ENCODE peak calls at places on chromosomes 3 and 15, in eight cellular contexts. One of them, this sample, is unnamed.

GRCh38 chr15:101158166-101159095 is 93.4 kb downstream of the CHSY1 start:
- DNase-seq in choroid plexus epithelial cell: no peak
- DNase-seq in GM12865: no peak
- DNase-seq in foreskin fibroblast: no peak
- DNase-seq in brain microvascular endothelial cell: no peak
- DNase-seq in ovary: no peak
- DNase-seq in bronchial epithelial cell: no peak
- DNase-seq in GM23338: no peak
- DNase-seq in this sample: no peak

GRCh38 chr3:15929944-15930571 is 132.3 kb upstream of the ANKRD28 start:
- DNase-seq in bronchial epithelial cell: no peak
- DNase-seq in GM12865: no peak
- DNase-seq in foreskin fibroblast: no peak
- DNase-seq in ovary: no peak
- DNase-seq in GM23338: no peak
- DNase-seq in brain microvascular endothelial cell: no peak
- DNase-seq in choroid plexus epithelial cell: no peak
- DNase-seq in this sample: no peak

GRCh38 chr3:75781079-75781745 is 4.1 kb downstream of the ZNF717 start:
- DNase-seq in GM12865: peak
- DNase-seq in bronchial epithelial cell: peak
- DNase-seq in ovary: no peak
- DNase-seq in foreskin fibroblast: peak
- DNase-seq in choroid plexus epithelial cell: peak
- DNase-seq in brain microvascular endothelial cell: no peak
- DNase-seq in GM23338: no peak
- DNase-seq in this sample: no peak

GRCh38 chr15:43723151-43723550 is 23.1 kb upstream of the PDIA3 start:
- DNase-seq in GM12865: no peak
- DNase-seq in ovary: no peak
- DNase-seq in bronchial epithelial cell: no peak
- DNase-seq in foreskin fibroblast: no peak
- DNase-seq in brain microvascular endothelial cell: no peak
- DNase-seq in choroid plexus epithelial cell: no peak
- DNase-seq in GM23338: no peak
- DNase-seq in this sample: no peak

GRCh38 chr3:43105224-43105596 is 669 bp downstream of the POMGNT2 start:
- DNase-seq in bronchial epithelial cell: no peak
- DNase-seq in GM12865: no peak
- DNase-seq in choroid plexus epithelial cell: no peak
- DNase-seq in GM23338: peak
- DNase-seq in ovary: peak
- DNase-seq in brain microvascular endothelial cell: no peak
- DNase-seq in foreskin fibroblast: no peak
- DNase-seq in this sample: no peak

GRCh38 chr3:177281292-177281942 is 84.1 kb upstream of the TBL1XR1 start:
- DNase-seq in foreskin fibroblast: no peak
- DNase-seq in bronchial epithelial cell: no peak
- DNase-seq in GM12865: peak
- DNase-seq in brain microvascular endothelial cell: no peak
- DNase-seq in choroid plexus epithelial cell: no peak
- DNase-seq in GM23338: no peak
- DNase-seq in ovary: no peak
- DNase-seq in this sample: no peak

GRCh38 chr3:69142090-69142489 is 19.7 kb upstream of the LMOD3 start:
- DNase-seq in foreskin fibroblast: peak
- DNase-seq in bronchial epithelial cell: no peak
- DNase-seq in GM23338: no peak
- DNase-seq in GM12865: no peak
- DNase-seq in choroid plexus epithelial cell: peak
- DNase-seq in ovary: no peak
- DNase-seq in brain microvascular endothelial cell: peak
- DNase-seq in this sample: peak

GRCh38 chr3:30954431-30954830 is 60.0 kb upstream of the GADL1 start:
- DNase-seq in ovary: no peak
- DNase-seq in brain microvascular endothelial cell: no peak
- DNase-seq in GM23338: no peak
- DNase-seq in choroid plexus epithelial cell: no peak
- DNase-seq in GM12865: no peak
- DNase-seq in foreskin fibroblast: no peak
- DNase-seq in bronchial epithelial cell: no peak
- DNase-seq in this sample: no peak

GRCh38 chr3:154967090-154967489 is 113.0 kb upstream of the MME start:
- DNase-seq in choroid plexus epithelial cell: no peak
- DNase-seq in bronchial epithelial cell: no peak
- DNase-seq in ovary: no peak
- DNase-seq in GM23338: no peak
- DNase-seq in brain microvascular endothelial cell: no peak
- DNase-seq in foreskin fibroblast: peak
- DNase-seq in GM12865: no peak
- DNase-seq in this sample: no peak

GRCh38 chr15:78177447-78177873 is 28.3 kb downstream of the IDH3A start:
- DNase-seq in brain microvascular endothelial cell: peak
- DNase-seq in bronchial epithelial cell: peak
- DNase-seq in foreskin fibroblast: peak
- DNase-seq in GM23338: peak
- DNase-seq in ovary: no peak
- DNase-seq in GM12865: peak
- DNase-seq in choroid plexus epithelial cell: peak
- DNase-seq in this sample: peak

GRCh38 chr15:67835349-67836133 is 4.3 kb downstream of the RNU6-1 start:
- DNase-seq in bronchial epithelial cell: no peak
- DNase-seq in GM12865: no peak
- DNase-seq in brain microvascular endothelial cell: no peak
- DNase-seq in choroid plexus epithelial cell: no peak
- DNase-seq in foreskin fibroblast: peak
- DNase-seq in GM23338: peak
- DNase-seq in ovary: peak
- DNase-seq in this sample: no peak

GRCh38 chr3:193132923-193133463 is 108.0 kb upstream of the PLAAT1 start:
- DNase-seq in bronchial epithelial cell: peak
- DNase-seq in GM12865: no peak
- DNase-seq in ovary: no peak
- DNase-seq in brain microvascular endothelial cell: no peak
- DNase-seq in GM23338: no peak
- DNase-seq in choroid plexus epithelial cell: peak
- DNase-seq in foreskin fibroblast: peak
- DNase-seq in this sample: peak

GRCh38 chr3:72661115-72661457 is 187.2 kb downstream of the SHQ1 start:
- DNase-seq in GM12865: no peak
- DNase-seq in bronchial epithelial cell: peak
- DNase-seq in foreskin fibroblast: peak
- DNase-seq in choroid plexus epithelial cell: peak
- DNase-seq in GM23338: no peak
- DNase-seq in brain microvascular endothelial cell: no peak
- DNase-seq in ovary: peak
- DNase-seq in this sample: peak

GRCh38 chr3:81302045-81302444 is 459.4 kb downstream of the GBE1 start:
- DNase-seq in bronchial epithelial cell: peak
- DNase-seq in brain microvascular endothelial cell: peak
- DNase-seq in GM12865: peak
- DNase-seq in foreskin fibroblast: peak
- DNase-seq in choroid plexus epithelial cell: peak
- DNase-seq in ovary: no peak
- DNase-seq in GM23338: peak
- DNase-seq in this sample: peak

GRCh38 chr3:65490132-65490531 is 548.6 kb downstream of the MAGI1 start:
- DNase-seq in brain microvascular endothelial cell: no peak
- DNase-seq in choroid plexus epithelial cell: no peak
- DNase-seq in foreskin fibroblast: no peak
- DNase-seq in GM23338: no peak
- DNase-seq in ovary: no peak
- DNase-seq in GM12865: no peak
- DNase-seq in bronchial epithelial cell: no peak
- DNase-seq in this sample: no peak

GRCh38 chr3:96202181-96202580 is 612.2 kb upstream of the EPHA6 start:
- DNase-seq in foreskin fibroblast: no peak
- DNase-seq in choroid plexus epithelial cell: no peak
- DNase-seq in brain microvascular endothelial cell: no peak
- DNase-seq in GM12865: no peak
- DNase-seq in GM23338: no peak
- DNase-seq in bronchial epithelial cell: no peak
- DNase-seq in ovary: no peak
- DNase-seq in this sample: no peak

GRCh38 chr3:151673974-151674373 is 59.8 kb upstream of the AADACL2 start:
- DNase-seq in GM23338: no peak
- DNase-seq in bronchial epithelial cell: no peak
- DNase-seq in brain microvascular endothelial cell: no peak
- DNase-seq in GM12865: no peak
- DNase-seq in ovary: no peak
- DNase-seq in foreskin fibroblast: no peak
- DNase-seq in choroid plexus epithelial cell: no peak
- DNase-seq in this sample: no peak

DNA sequence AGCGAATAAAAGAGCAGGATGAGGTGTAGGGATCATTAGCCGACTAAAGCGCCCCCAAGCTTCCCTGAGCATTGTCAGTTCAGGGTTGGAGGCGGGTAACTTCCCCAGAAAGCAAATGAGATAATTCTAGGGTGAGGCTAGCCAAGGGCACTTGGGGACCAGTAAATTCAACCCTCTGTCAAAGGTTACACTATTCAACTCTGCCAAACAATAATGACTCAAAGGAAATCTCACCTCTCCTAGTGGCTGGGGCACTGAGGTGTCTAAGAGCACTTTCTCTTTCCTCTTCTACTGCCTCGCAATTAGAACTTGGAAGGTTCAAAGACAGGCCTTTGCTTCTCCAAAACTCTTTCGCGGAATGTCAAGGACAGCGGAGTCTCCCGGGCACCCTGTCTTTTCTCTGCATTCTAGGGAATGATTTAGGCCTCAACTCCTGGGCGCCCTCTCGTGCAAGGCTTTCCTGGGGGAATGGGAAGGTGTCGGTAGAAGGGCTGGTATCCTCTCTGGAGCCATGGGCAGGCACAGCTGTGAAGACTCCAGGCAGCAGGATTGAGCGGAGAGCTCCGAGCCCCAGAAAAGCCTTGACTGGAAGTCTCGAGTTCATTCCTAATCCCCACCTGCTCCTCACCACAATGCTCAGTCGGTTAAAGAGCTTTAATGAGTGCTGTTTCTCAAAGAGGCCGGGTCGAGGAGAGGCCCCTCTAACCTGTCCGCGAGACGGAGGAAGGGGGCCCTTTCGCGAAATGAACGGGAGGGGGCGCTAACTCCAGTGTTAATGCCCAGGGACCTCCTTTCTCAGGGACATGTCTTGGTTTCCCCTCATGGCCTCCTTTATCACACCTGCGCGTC is 21.9 kb downstream of the ZIC4 start:
- DNase-seq in foreskin fibroblast: no peak
- DNase-seq in brain microvascular endothelial cell: no peak
- DNase-seq in GM12865: no peak
- DNase-seq in choroid plexus epithelial cell: no peak
- DNase-seq in GM23338: peak
- DNase-seq in ovary: no peak
- DNase-seq in bronchial epithelial cell: no peak
- DNase-seq in this sample: no peak
- TF ChIP-seq CTCF in foreskin fibroblast: no peak
- TF ChIP-seq CTCF in brain microvascular endothelial cell: peak
- TF ChIP-seq CTCF in GM12865: peak
- TF ChIP-seq CTCF in choroid plexus epithelial cell: peak
- TF ChIP-seq CTCF in GM23338: peak
- TF ChIP-seq CTCF in ovary: no peak
- TF ChIP-seq CTCF in bronchial epithelial cell: no peak
- TF ChIP-seq CTCF in this sample: peak

GRCh38 chr15:40240619-40241304 is 1.9 kb downstream of the PAK6 start:
- DNase-seq in brain microvascular endothelial cell: no peak
- DNase-seq in ovary: no peak
- DNase-seq in GM12865: no peak
- DNase-seq in bronchial epithelial cell: no peak
- DNase-seq in foreskin fibroblast: no peak
- DNase-seq in choroid plexus epithelial cell: no peak
- DNase-seq in GM23338: no peak
- DNase-seq in this sample: no peak
- H3K4me3 ChIP-seq in brain microvascular endothelial cell: no peak
- H3K4me3 ChIP-seq in ovary: no peak
- H3K4me3 ChIP-seq in GM12865: no peak
- H3K4me3 ChIP-seq in bronchial epithelial cell: peak
- H3K4me3 ChIP-seq in foreskin fibroblast: no peak
- H3K4me3 ChIP-seq in choroid plexus epithelial cell: no peak
- H3K4me3 ChIP-seq in GM23338: no peak
- H3K4me3 ChIP-seq in this sample: no peak

GRCh38 chr3:20668411-20668810 is 482.4 kb upstream of the SGO1 start:
- DNase-seq in ovary: no peak
- DNase-seq in brain microvascular endothelial cell: peak
- DNase-seq in choroid plexus epithelial cell: peak
- DNase-seq in GM12865: no peak
- DNase-seq in bronchial epithelial cell: no peak
- DNase-seq in foreskin fibroblast: peak
- DNase-seq in GM23338: peak
- DNase-seq in this sample: no peak
- TF ChIP-seq CTCF in ovary: no peak
- TF ChIP-seq CTCF in brain microvascular endothelial cell: peak
- TF ChIP-seq CTCF in choroid plexus epithelial cell: peak
- TF ChIP-seq CTCF in GM12865: no peak
- TF ChIP-seq CTCF in bronchial epithelial cell: no peak
- TF ChIP-seq CTCF in foreskin fibroblast: no peak
- TF ChIP-seq CTCF in GM23338: peak
- TF ChIP-seq CTCF in this sample: no peak

GRCh38 chr3:172471903-172472302 is 23.6 kb upstream of the GHSR start:
- DNase-seq in bronchial epithelial cell: no peak
- DNase-seq in ovary: no peak
- DNase-seq in GM12865: no peak
- DNase-seq in foreskin fibroblast: no peak
- DNase-seq in GM23338: no peak
- DNase-seq in brain microvascular endothelial cell: no peak
- DNase-seq in choroid plexus epithelial cell: no peak
- DNase-seq in this sample: no peak

GRCh38 chr3:172470588-172470987 is 22.3 kb upstream of the GHSR start:
- DNase-seq in GM12865: no peak
- DNase-seq in choroid plexus epithelial cell: no peak
- DNase-seq in GM23338: no peak
- DNase-seq in brain microvascular endothelial cell: no peak
- DNase-seq in foreskin fibroblast: no peak
- DNase-seq in ovary: no peak
- DNase-seq in bronchial epithelial cell: no peak
- DNase-seq in this sample: no peak

GRCh38 chr3:172475703-172476102 is 27.4 kb upstream of the GHSR start:
- DNase-seq in GM23338: no peak
- DNase-seq in ovary: no peak
- DNase-seq in bronchial epithelial cell: no peak
- DNase-seq in choroid plexus epithelial cell: no peak
- DNase-seq in foreskin fibroblast: no peak
- DNase-seq in brain microvascular endothelial cell: no peak
- DNase-seq in GM12865: no peak
- DNase-seq in this sample: no peak

GRCh38 chr3:172478116-172478515 is 29.9 kb upstream of the GHSR start:
- DNase-seq in foreskin fibroblast: no peak
- DNase-seq in GM12865: peak
- DNase-seq in bronchial epithelial cell: no peak
- DNase-seq in ovary: no peak
- DNase-seq in GM23338: no peak
- DNase-seq in brain microvascular endothelial cell: no peak
- DNase-seq in choroid plexus epithelial cell: no peak
- DNase-seq in this sample: no peak

DNA sequence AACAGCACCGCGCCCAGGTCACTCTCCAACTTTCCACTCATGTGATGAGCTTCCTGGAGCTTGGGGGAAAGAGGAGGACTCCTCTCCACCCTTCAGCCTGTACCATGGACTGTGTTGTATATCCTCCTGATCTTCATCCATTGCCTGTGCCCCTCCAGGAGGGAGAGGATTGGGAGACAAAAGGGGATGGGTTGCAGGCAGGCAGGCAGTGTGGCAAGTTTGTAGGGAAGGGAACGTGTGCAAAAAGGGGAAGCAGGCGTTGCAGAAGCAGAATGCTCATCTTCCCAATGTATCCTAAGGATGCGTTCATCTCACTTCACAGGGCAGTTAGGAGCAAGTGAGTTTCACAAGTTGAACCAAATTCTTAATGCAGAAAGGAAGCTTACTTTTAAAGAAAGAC is 28.1 kb upstream of the GHSR start:
- DNase-seq in foreskin fibroblast: no peak
- DNase-seq in GM23338: no peak
- DNase-seq in ovary: no peak
- DNase-seq in bronchial epithelial cell: no peak
- DNase-seq in brain microvascular endothelial cell: no peak
- DNase-seq in choroid plexus epithelial cell: no peak
- DNase-seq in GM12865: no peak
- DNase-seq in this sample: no peak
- H3K4me3 ChIP-seq in foreskin fibroblast: no peak
- H3K4me3 ChIP-seq in GM23338: no peak
- H3K4me3 ChIP-seq in ovary: no peak
- H3K4me3 ChIP-seq in bronchial epithelial cell: no peak
- H3K4me3 ChIP-seq in brain microvascular endothelial cell: no peak
- H3K4me3 ChIP-seq in choroid plexus epithelial cell: no peak
- H3K4me3 ChIP-seq in GM12865: no peak
- H3K4me3 ChIP-seq in this sample: no peak